ENCODE peak calls at places on chromosomes 6 and 20, in four cellular contexts. One of them, this sample, is unnamed.

GRCh38 chr6:43916924-43917877 is 147.2 kb downstream of the VEGFA start:
- DNase-seq in brain microvascular endothelial cell: no peak
- DNase-seq in fibroblast of lung: peak
- DNase-seq in HL-60: peak
- DNase-seq in this sample: peak

GRCh38 chr20:16107172-16107870 is 465.9 kb downstream of the KIF16B start:
- DNase-seq in brain microvascular endothelial cell: no peak
- DNase-seq in HL-60: no peak
- DNase-seq in fibroblast of lung: no peak
- DNase-seq in this sample: no peak

GRCh38 chr6:170198298-170198697 is 92.6 kb downstream of the DLL1 start:
- DNase-seq in HL-60: no peak
- DNase-seq in fibroblast of lung: no peak
- DNase-seq in brain microvascular endothelial cell: no peak
- DNase-seq in this sample: no peak

GRCh38 chr20:4925842-4926530 is 75.3 kb downstream of the SLC23A2 start:
- DNase-seq in brain microvascular endothelial cell: peak
- DNase-seq in fibroblast of lung: peak
- DNase-seq in HL-60: no peak
- DNase-seq in this sample: peak

GRCh38 chr20:45833883-45834796 is 541 bp downstream of the SNX21 start:
- DNase-seq in brain microvascular endothelial cell: no peak
- DNase-seq in fibroblast of lung: peak
- DNase-seq in HL-60: no peak
- DNase-seq in this sample: peak

GRCh38 chr6:33880104-33880678 is 76.4 kb upstream of the MLN start:
- DNase-seq in HL-60: no peak
- DNase-seq in brain microvascular endothelial cell: no peak
- DNase-seq in fibroblast of lung: no peak
- DNase-seq in this sample: no peak

GRCh38 chr20:32777177-32777956 is 15.2 kb downstream of the DNMT3B start:
- DNase-seq in fibroblast of lung: no peak
- DNase-seq in brain microvascular endothelial cell: no peak
- DNase-seq in HL-60: no peak
- DNase-seq in this sample: peak

GRCh38 chr20:42483694-42484303 is 705.9 kb downstream of the PTPRT start:
- DNase-seq in brain microvascular endothelial cell: no peak
- DNase-seq in fibroblast of lung: no peak
- DNase-seq in HL-60: no peak
- DNase-seq in this sample: no peak

GRCh38 chr6:16681260-16681873 is 79.9 kb downstream of the ATXN1 start:
- DNase-seq in fibroblast of lung: peak
- DNase-seq in HL-60: peak
- DNase-seq in brain microvascular endothelial cell: peak
- DNase-seq in this sample: no peak

GRCh38 chr6:111013144-111013905 is 31.5 kb downstream of the RPF2 start:
- DNase-seq in fibroblast of lung: no peak
- DNase-seq in HL-60: no peak
- DNase-seq in brain microvascular endothelial cell: no peak
- DNase-seq in this sample: no peak

GRCh38 chr6:35552285-35552917 is 39.7 kb upstream of the TULP1 start:
- DNase-seq in HL-60: peak
- DNase-seq in fibroblast of lung: peak
- DNase-seq in brain microvascular endothelial cell: peak
- DNase-seq in this sample: no peak

GRCh38 chr20:208937-209566 is 18.0 kb upstream of the DEFB129 start:
- DNase-seq in brain microvascular endothelial cell: peak
- DNase-seq in fibroblast of lung: peak
- DNase-seq in HL-60: peak
- DNase-seq in this sample: no peak

GRCh38 chr6:159727717-159728440 is 573 bp downstream of the WTAP start:
- DNase-seq in fibroblast of lung: peak
- DNase-seq in HL-60: no peak
- DNase-seq in brain microvascular endothelial cell: peak
- DNase-seq in this sample: no peak

GRCh38 chr6:13494137-13494536 is 6.7 kb upstream of the GFOD1 start:
- DNase-seq in HL-60: no peak
- DNase-seq in brain microvascular endothelial cell: no peak
- DNase-seq in fibroblast of lung: no peak
- DNase-seq in this sample: no peak

GRCh38 chr20:32589256-32589655 is 4.1 kb upstream of the NOL4L start:
- DNase-seq in HL-60: no peak
- DNase-seq in fibroblast of lung: no peak
- DNase-seq in brain microvascular endothelial cell: no peak
- DNase-seq in this sample: no peak

GRCh38 chr6:45075246-45075645 is 252.9 kb upstream of the RUNX2 start:
- DNase-seq in brain microvascular endothelial cell: peak
- DNase-seq in HL-60: no peak
- DNase-seq in fibroblast of lung: peak
- DNase-seq in this sample: no peak

GRCh38 chr6:47477497-47478232 is at the start of gene CD2AP:
- DNase-seq in HL-60: peak
- DNase-seq in fibroblast of lung: peak
- DNase-seq in brain microvascular endothelial cell: peak
- DNase-seq in this sample: peak

GRCh38 chr6:120395784-120396183 is 938.5 kb downstream of the TBC1D32 start:
- DNase-seq in fibroblast of lung: no peak
- DNase-seq in brain microvascular endothelial cell: no peak
- DNase-seq in HL-60: no peak
- DNase-seq in this sample: no peak

GRCh38 chr20:59720013-59720412 is 115.7 kb downstream of the PHACTR3 start:
- DNase-seq in brain microvascular endothelial cell: no peak
- DNase-seq in fibroblast of lung: no peak
- DNase-seq in HL-60: no peak
- DNase-seq in this sample: no peak

GRCh38 chr6:128725271-128726233 is 157.4 kb upstream of the LAMA2 start:
- DNase-seq in fibroblast of lung: peak
- DNase-seq in HL-60: no peak
- DNase-seq in brain microvascular endothelial cell: peak
- DNase-seq in this sample: no peak

GRCh38 chr20:6632187-6632586 is 135.3 kb upstream of the BMP2 start:
- DNase-seq in brain microvascular endothelial cell: peak
- DNase-seq in fibroblast of lung: peak
- DNase-seq in HL-60: no peak
- DNase-seq in this sample: no peak

GRCh38 chr6:130760006-130760405 is 67.2 kb upstream of the SMLR1 start:
- DNase-seq in fibroblast of lung: peak
- DNase-seq in HL-60: no peak
- DNase-seq in brain microvascular endothelial cell: peak
- DNase-seq in this sample: no peak

GRCh38 chr20:1946762-1947534 is 46.9 kb downstream of the PDYN start:
- DNase-seq in brain microvascular endothelial cell: no peak
- DNase-seq in fibroblast of lung: peak
- DNase-seq in HL-60: no peak
- DNase-seq in this sample: peak

GRCh38 chr6:163170294-163170883 is 244.1 kb upstream of the QKI start:
- DNase-seq in fibroblast of lung: no peak
- DNase-seq in brain microvascular endothelial cell: no peak
- DNase-seq in HL-60: peak
- DNase-seq in this sample: no peak

GRCh38 chr20:59082981-59083380 is 40.4 kb upstream of the PRELID3B start:
- DNase-seq in HL-60: no peak
- DNase-seq in brain microvascular endothelial cell: peak
- DNase-seq in fibroblast of lung: no peak
- DNase-seq in this sample: no peak

GRCh38 chr6:151029976-151030375 is 164.5 kb downstream of the MTHFD1L start:
- DNase-seq in fibroblast of lung: no peak
- DNase-seq in HL-60: no peak
- DNase-seq in brain microvascular endothelial cell: no peak
- DNase-seq in this sample: no peak

GRCh38 chr6:118706702-118707101 is 55.3 kb upstream of the CEP85L start:
- DNase-seq in HL-60: no peak
- DNase-seq in brain microvascular endothelial cell: peak
- DNase-seq in fibroblast of lung: no peak
- DNase-seq in this sample: no peak

GRCh38 chr20:3667434-3668037 is 4.3 kb upstream of the GFRA4 start:
- DNase-seq in brain microvascular endothelial cell: no peak
- DNase-seq in HL-60: no peak
- DNase-seq in fibroblast of lung: no peak
- DNase-seq in this sample: no peak

GRCh38 chr20:32792316-32792715 is 27.4 kb upstream of the MAPRE1 start:
- DNase-seq in fibroblast of lung: no peak
- DNase-seq in brain microvascular endothelial cell: peak
- DNase-seq in HL-60: peak
- DNase-seq in this sample: no peak

GRCh38 chr6:75211920-75212590 is 6.2 kb upstream of the COL12A1 start:
- DNase-seq in HL-60: no peak
- DNase-seq in fibroblast of lung: no peak
- DNase-seq in brain microvascular endothelial cell: no peak
- DNase-seq in this sample: no peak

GRCh38 chr6:75852721-75853120 is 103.7 kb downstream of the MYO6 start:
- DNase-seq in fibroblast of lung: peak
- DNase-seq in HL-60: no peak
- DNase-seq in brain microvascular endothelial cell: peak
- DNase-seq in this sample: no peak

GRCh38 chr6:167441653-167442644 is 117.1 kb downstream of the TTLL2 start:
- DNase-seq in HL-60: no peak
- DNase-seq in fibroblast of lung: no peak
- DNase-seq in brain microvascular endothelial cell: no peak
- DNase-seq in this sample: no peak

DNA sequence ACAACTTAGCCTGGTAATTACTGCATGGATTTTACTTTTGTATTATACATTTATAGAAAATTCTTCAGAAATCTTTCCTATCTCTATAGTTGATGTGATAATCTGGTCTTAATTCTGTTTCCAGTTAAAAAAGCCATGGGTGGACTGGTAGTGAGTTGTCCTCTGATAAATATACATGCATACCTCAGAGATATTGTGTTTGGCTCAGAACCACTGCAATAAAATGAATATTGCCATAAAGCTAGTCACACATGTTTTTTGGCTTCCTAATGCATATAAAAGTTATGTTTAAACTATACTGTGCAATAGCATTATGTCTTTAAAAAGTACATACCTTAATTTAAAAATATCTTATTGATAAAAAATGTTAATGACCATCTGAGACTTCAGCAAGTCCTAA is 708.6 kb upstream of the MARCKS start:
- DNase-seq in fibroblast of lung: peak
- DNase-seq in HL-60: no peak
- DNase-seq in brain microvascular endothelial cell: no peak
- DNase-seq in this sample: no peak
- TF ChIP-seq CTCF in fibroblast of lung: no peak
- TF ChIP-seq CTCF in HL-60: no peak
- TF ChIP-seq CTCF in brain microvascular endothelial cell: no peak
- TF ChIP-seq CTCF in this sample: no peak

DNA sequence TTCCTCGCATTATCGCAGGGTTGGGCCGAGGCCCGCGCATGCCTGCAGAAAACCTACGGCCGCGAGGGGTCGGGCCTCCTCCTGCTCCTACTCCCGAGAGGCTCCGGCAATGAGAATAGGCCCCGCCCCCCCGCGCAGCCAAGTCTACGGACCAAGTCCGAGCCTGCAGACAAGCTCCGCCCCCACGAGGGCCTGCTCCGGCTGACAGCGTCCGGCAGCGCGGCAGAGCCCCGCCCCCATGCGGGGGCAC is 3.1 kb upstream of the GPSM3 start:
- DNase-seq in fibroblast of lung: peak
- DNase-seq in brain microvascular endothelial cell: peak
- DNase-seq in HL-60: peak
- DNase-seq in this sample: peak
- TF ChIP-seq CTCF in fibroblast of lung: no peak
- TF ChIP-seq CTCF in brain microvascular endothelial cell: peak
- TF ChIP-seq CTCF in HL-60: no peak
- TF ChIP-seq CTCF in this sample: peak

GRCh38 chr6:154961141-154961540 is 34.0 kb upstream of the TIAM2 start:
- DNase-seq in fibroblast of lung: no peak
- DNase-seq in brain microvascular endothelial cell: no peak
- DNase-seq in HL-60: no peak
- DNase-seq in this sample: no peak

GRCh38 chr6:154962751-154963150 is 32.4 kb upstream of the TIAM2 start:
- DNase-seq in fibroblast of lung: peak
- DNase-seq in HL-60: no peak
- DNase-seq in brain microvascular endothelial cell: peak
- DNase-seq in this sample: no peak

GRCh38 chr6:154956771-154957522 is 38.2 kb upstream of the TIAM2 start:
- DNase-seq in brain microvascular endothelial cell: no peak
- DNase-seq in HL-60: no peak
- DNase-seq in fibroblast of lung: no peak
- DNase-seq in this sample: no peak

GRCh38 chr6:154958469-154958868 is 36.6 kb upstream of the TIAM2 start:
- DNase-seq in fibroblast of lung: no peak
- DNase-seq in HL-60: no peak
- DNase-seq in brain microvascular endothelial cell: no peak
- DNase-seq in this sample: no peak

GRCh38 chr6:154960299-154960796 is 34.8 kb upstream of the TIAM2 start:
- DNase-seq in fibroblast of lung: no peak
- DNase-seq in brain microvascular endothelial cell: no peak
- DNase-seq in HL-60: no peak
- DNase-seq in this sample: no peak
- TF ChIP-seq CTCF in fibroblast of lung: no peak
- TF ChIP-seq CTCF in brain microvascular endothelial cell: no peak
- TF ChIP-seq CTCF in HL-60: no peak
- TF ChIP-seq CTCF in this sample: no peak

GRCh38 chr6:97923249-97923648 is 640.2 kb upstream of the MMS22L start:
- DNase-seq in fibroblast of lung: no peak
- DNase-seq in brain microvascular endothelial cell: no peak
- DNase-seq in HL-60: no peak
- DNase-seq in this sample: no peak

GRCh38 chr6:97919631-97920030 is 636.6 kb upstream of the MMS22L start:
- DNase-seq in fibroblast of lung: no peak
- DNase-seq in brain microvascular endothelial cell: no peak
- DNase-seq in HL-60: no peak
- DNase-seq in this sample: no peak

DNA sequence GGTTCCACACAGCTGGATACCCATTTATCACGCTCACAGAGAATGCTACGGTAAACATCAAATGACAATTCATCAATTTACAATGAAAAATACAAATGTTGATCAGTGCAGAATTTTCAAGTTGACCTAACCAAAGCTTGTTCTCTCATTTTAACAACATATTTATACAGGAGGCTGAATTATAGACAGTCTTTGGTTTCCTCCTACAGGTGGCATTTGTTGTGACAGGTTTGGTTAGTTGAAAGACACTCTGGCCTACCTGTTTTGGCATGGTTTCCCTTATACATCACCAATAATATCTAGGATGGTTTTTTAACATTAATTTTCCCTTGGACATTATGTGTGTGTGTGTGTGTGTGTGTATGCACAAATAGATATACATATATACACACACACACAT is 642.5 kb upstream of the MMS22L start:
- DNase-seq in fibroblast of lung: no peak
- DNase-seq in brain microvascular endothelial cell: no peak
- DNase-seq in HL-60: no peak
- DNase-seq in this sample: no peak
- TF ChIP-seq CTCF in fibroblast of lung: no peak
- TF ChIP-seq CTCF in brain microvascular endothelial cell: peak
- TF ChIP-seq CTCF in HL-60: no peak
- TF ChIP-seq CTCF in this sample: no peak

GRCh38 chr20:49887251-49887827 is 28.0 kb downstream of the SPATA2 start:
- DNase-seq in brain microvascular endothelial cell: peak
- DNase-seq in fibroblast of lung: peak
- DNase-seq in HL-60: no peak
- DNase-seq in this sample: no peak
- TF ChIP-seq CTCF in brain microvascular endothelial cell: no peak
- TF ChIP-seq CTCF in fibroblast of lung: no peak
- TF ChIP-seq CTCF in HL-60: no peak
- TF ChIP-seq CTCF in this sample: no peak

This sample was measured in right lobe of liver.